ENCODE peak calls at places on chromosome 10, in four cellular contexts. W is body of pancreas, X is GM12891, N is upper lobe of left lung. P is an unnamed sample.
A peak's percentile ranks its signal among the peaks of the same experiment; 100 is the strongest.

GRCh38 chr10:43299579-43299978 is 32.7 kb upstream of the RASGEF1A start:
- DNase-seq in W (no peak), X (no peak), N (no peak), P (no peak)

GRCh38 chr10:123367181-123367580 is 213.0 kb downstream of the BUB3 start:
- DNase-seq in W (no peak), X (no peak), N (no peak), P (no peak)

GRCh38 chr10:81949283-81949682 is 74.3 kb downstream of the NRG3 start:
- DNase-seq in W (no peak), X (no peak), N (no peak), P (no peak)

GRCh38 chr10:124996127-124996853 is 54.4 kb downstream of the ZRANB1 start:
- DNase-seq in W (no peak), X (no peak), N (peak; percentile 60), P (no peak)

GRCh38 chr10:56856569-56856968 is 495.5 kb upstream of the ZWINT start:
- DNase-seq in W (no peak), X (no peak), N (no peak), P (no peak)

GRCh38 chr10:43216931-43217562 is 49.8 kb downstream of the RASGEF1A start:
- DNase-seq in W (no peak), X (no peak), N (peak; percentile 67), P (no peak)

GRCh38 chr10:4820804-4821401 is 5.1 kb upstream of the AKR1E2 start:
- DNase-seq in W (no peak), X (no peak), N (no peak), P (no peak)

GRCh38 chr10:129952771-129953489 is 11.1 kb downstream of the EBF3 start:
- DNase-seq in W (no peak), X (no peak), N (no peak), P (no peak)

GRCh38 chr10:132959296-132959961 is 17.1 kb upstream of the CFAP46 start:
- DNase-seq in W (no peak), X (no peak), N (peak; percentile 67), P (no peak)

GRCh38 chr10:75234017-75234682 is 1.6 kb downstream of the COMTD1 start:
- DNase-seq in W (peak; percentile 99), X (peak; percentile 86), N (peak; percentile 99), P (peak; percentile 95)
- TF ChIP-seq POLR2A in W (peak; percentile 72), X (peak; percentile 32), N (no peak), P (peak; percentile 4)

DNA sequence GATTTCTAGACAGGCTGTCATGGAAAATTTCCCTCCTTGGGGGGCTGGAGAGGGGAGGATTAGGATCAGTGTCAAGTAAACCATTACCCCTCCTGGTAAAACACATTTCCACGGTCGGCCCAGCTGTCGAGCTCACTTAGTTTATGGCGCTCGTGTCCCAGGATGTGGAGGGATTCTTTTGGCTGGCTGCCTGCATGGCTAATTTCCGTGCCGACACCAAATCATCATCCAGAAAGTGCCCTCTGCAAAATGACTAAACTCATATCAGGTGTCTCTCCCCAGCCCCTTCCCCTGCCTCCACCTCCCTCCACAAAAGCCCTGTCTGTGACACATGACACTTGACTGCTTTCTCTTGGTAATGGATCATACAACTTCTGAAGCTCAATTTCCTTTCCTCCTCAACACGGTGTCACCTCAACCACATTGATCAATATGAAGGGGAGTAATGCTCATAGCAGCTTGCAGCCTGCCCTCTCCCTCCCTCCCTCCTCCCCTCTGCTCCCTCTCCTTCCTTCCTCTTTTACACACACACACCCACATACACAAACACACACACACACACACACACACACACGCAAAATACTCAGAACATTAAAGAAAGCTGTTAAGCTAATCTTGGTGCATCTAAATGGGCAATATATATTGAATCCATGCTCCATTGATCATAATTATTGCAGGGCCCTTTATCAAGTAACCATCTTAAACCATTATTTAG is 122.3 kb downstream of the PRLHR start:
- DNase-seq in W (no peak), X (no peak), N (no peak), P (no peak)
- TF ChIP-seq POLR2A in W (no peak), X (no peak), N (no peak), P (no peak)

DNA sequence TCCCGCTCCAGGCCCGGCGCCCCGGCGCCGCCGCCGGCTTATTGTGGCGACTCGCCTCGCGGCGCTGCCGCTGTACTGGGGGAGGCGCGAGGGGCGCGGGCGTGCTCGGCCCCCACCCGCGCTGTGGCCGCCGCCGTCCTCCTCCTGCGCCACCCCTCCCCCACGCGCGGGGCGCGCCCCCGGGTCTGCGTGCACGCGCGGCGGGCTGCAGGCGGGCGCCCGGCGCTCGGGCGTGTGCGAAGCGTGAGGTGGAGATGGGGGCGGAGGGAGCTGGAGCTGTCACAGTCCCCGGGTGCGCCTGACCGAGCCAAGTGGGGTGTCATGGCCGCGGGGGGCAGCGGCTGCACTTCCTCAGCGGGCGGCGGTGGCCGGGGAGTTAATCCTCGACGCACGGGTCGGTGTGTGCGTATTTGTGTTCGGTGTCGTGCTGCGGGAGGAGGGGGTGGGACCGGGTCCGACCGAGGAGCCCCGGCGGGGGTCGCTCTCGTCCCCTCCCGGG is 672 bp downstream of the LCOR start:
- DNase-seq in W (peak; percentile 88), X (peak; percentile 85), N (peak; percentile 98), P (peak; percentile 90)
- TF ChIP-seq POLR2A in W (peak; percentile 48), X (no peak), N (no peak), P (peak; percentile 47)

DNA sequence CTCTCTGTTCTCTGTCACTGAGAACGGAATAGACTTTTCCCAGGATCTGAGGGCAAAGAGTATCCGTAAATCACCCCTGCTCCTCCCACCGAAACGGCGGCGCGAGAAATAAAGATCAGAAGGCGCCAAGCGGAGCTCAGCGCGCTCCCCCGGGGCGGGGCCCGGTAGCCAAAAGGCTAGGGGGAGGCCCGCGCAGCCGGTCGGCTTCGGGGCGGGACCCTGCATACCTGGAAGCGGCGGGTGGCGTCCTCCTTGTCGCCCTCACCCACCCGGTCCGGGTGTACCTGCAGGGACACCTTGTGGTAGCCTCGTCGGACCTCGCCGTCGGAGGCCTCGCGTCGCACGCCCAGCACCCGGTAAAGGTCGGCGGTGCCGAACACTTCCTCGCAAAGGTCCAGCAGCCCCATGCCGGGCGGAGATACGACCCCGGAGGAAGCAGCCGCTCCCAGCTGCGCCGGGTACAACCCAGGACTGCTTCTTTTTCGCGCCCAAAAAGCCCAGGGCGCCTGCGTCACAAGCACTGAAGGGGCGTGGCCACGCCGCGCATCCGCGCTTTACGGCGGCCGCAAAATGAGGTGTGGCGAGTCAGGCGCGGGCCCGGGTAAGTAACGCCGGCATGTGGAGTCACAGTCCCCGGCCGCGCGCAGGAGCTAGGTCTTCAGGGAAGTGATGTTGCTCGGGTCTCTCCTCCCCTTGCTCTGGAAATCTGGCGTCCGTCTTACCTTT is at the start of gene DNAJC9:
- DNase-seq in W (peak; percentile 99), X (peak; percentile 76), N (peak; percentile 99), P (peak; percentile 81)
- TF ChIP-seq POLR2A in W (peak; percentile 97), X (peak; percentile 95), N (peak; percentile 85), P (peak; percentile 89)

DNA sequence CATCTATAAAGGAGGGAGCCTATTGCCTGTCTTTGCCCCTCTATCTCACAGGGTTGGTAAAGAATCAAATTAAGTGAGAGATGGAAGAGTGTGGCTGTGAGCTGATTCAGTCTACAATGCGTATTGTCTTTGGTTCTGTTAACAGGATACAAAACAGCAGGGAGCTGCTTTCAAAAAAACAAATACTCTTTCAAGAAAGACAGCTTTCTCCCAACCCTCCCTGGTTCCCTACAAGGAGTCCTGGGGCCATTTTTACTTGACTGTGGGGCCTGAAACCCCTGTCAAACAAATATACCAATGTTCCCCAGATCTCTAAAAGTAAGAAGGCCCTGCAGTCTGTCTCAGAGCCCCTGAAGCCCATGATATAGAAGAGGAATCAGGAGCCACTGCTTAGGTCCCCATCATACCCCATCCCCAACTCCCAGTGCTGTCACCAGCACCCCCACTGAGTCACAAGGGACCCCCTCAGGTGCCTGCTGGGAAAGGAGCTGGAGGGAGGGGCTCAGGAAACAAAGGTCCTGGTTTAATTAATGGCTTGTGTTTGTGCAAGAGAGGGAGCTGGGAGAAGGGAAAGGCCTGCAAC is 182.1 kb upstream of the GHITM start:
- DNase-seq in W (no peak), X (no peak), N (no peak), P (no peak)
- TF ChIP-seq POLR2A in W (no peak), X (no peak), N (no peak), P (no peak)

DNA sequence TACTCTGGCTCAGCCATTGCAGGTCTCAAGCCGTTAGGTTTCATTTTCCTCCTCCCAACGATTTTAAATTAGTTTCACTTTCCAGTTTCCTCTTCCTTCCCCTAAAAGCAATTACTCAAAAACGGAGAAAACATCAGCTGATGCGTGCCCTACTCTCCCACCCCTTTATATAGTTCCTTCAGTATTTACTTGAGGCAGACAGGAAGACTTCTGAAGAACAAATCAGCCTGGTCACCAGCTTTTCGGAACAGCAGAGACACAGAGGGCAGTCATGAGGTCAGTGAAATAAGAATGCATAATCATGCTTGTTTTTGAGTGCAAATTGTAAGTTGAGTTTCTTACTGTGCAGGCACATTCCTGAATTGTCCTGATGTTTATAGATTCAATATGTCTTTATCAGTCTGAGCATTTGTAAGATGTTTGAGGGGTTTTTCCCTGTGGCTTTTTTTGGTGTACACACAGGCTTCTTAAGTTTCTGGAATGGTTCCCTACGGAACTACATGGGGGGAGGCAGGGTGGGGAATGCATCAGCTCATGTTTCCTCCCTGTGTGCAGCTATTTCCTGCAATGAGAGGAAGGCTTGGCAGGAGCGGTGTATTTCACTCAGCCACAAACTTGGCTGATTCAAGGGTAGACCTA is at the start of gene IFIT3:
- DNase-seq in W (peak; percentile 65), X (no peak), N (no peak), P (peak; percentile 58)
- TF ChIP-seq POLR2A in W (peak; percentile 61), X (peak; percentile 50), N (peak; percentile 39), P (no peak)

DNA sequence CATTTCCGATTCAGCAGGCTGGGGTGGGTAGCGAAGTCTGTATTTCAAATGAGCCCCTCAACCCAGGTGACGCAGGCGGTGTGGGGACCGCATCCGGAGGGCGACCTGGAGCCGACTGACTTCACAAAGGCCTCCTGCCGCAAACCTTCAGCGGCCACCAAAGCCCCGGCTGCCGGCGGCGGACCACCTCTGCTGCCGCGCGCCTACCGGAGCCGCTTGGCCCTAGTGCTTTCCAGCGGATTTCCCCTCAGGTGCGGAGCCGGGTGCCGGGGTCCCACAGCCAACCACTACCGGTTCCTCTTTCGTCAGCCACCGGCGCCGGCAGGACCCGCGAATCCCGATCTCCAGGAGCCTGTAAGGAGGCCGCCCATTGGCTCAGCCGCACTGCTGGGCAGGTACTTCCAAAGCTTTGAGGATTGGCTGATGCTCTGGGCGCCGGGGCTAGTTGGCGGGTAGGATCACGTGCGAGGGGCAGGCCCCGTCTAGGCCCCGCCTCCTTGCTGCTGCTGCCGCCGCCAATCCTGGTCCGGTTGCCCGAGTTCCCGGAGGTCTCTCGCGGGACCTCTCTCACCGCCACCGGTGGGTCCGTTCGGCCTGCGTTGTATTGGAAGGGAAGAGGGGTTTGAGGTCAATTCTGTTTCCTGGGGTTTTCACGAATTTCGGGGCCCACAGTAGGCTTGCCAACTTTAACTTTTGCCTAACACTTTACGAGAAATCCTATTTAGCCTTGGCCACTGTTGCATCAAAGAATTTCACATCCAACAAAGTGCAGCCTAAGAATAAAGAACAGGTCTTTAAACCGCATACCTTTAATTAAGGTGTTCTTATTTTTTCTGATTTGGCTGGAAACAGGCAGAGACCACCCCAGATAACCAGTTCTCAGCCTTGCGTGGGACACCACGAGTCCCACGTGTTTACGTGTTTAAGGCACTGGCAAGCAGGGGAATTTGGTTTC is at the start of gene GSTO2:
- DNase-seq in W (peak; percentile 99), X (peak; percentile 98), N (peak; percentile 98), P (peak; percentile 99)
- TF ChIP-seq POLR2A in W (peak; percentile 83), X (peak; percentile 87), N (peak; percentile 80), P (peak; percentile 80)